ENCODE peak calls at places on chromosomes 2 and 18, in four cellular contexts. A is fibroblast of lung, Y is upper lobe of right lung, F is AG04450. E is an unnamed sample.

GRCh38 chr2:171334171-171334570 is 99.6 kb downstream of the METTL8 start:
- DNase-seq in A (no peak), Y (no peak), F (no peak), E (no peak)

GRCh38 chr18:59719533-59720325 is 22.5 kb upstream of the CCBE1 start:
- DNase-seq in A (peak; percentile 69), Y (no peak), F (peak; percentile 58), E (no peak)

GRCh38 chr2:119086327-119086726 is 72.2 kb downstream of the C1QL2 start:
- DNase-seq in A (no peak), Y (no peak), F (no peak), E (no peak)

GRCh38 chr2:127410871-127411396 is 7.3 kb upstream of the PROC start:
- DNase-seq in A (peak; percentile 37), Y (peak; percentile 55), F (no peak), E (peak; percentile 23)

GRCh38 chr2:133489641-133490411 is 78.4 kb downstream of the NCKAP5 start:
- DNase-seq in A (peak; percentile 47), Y (no peak), F (no peak), E (no peak)

GRCh38 chr18:21629089-21629832 is 17.1 kb downstream of the SNRPD1 start:
- DNase-seq in A (no peak), Y (no peak), F (no peak), E (no peak)

GRCh38 chr18:46372670-46373069 is 268.5 kb downstream of the HAUS1 start:
- DNase-seq in A (no peak), Y (no peak), F (no peak), E (no peak)

GRCh38 chr2:69026026-69026425 is 13.0 kb downstream of the ANTXR1 start:
- DNase-seq in A (peak; percentile 62), Y (no peak), F (no peak), E (no peak)

GRCh38 chr2:128311216-128311754 is 7.4 kb downstream of the HS6ST1 start:
- DNase-seq in A (no peak), Y (no peak), F (no peak), E (no peak)

GRCh38 chr2:120851116-120851773 is 115.6 kb downstream of the GLI2 start:
- DNase-seq in A (no peak), Y (peak; percentile 30), F (no peak), E (no peak)

GRCh38 chr18:57771183-57771582 is 31.9 kb downstream of the ATP8B1 start:
- DNase-seq in A (no peak), Y (no peak), F (no peak), E (no peak)

GRCh38 chr2:119431155-119431975 is at the start of gene TMEM37:
- DNase-seq in A (peak; percentile 76), Y (peak; percentile 88), F (no peak), E (peak; percentile 8)

GRCh38 chr2:204473224-204473623 is 72.1 kb upstream of the PARD3B start:
- DNase-seq in A (no peak), Y (no peak), F (no peak), E (no peak)

GRCh38 chr2:105179469-105180372 is 61.8 kb upstream of the GPR45 start:
- DNase-seq in A (peak; percentile 60), Y (no peak), F (peak; percentile 21), E (peak; percentile 29)

GRCh38 chr2:147628971-147629421 is 215.8 kb upstream of the ACVR2A start:
- DNase-seq in A (no peak), Y (no peak), F (no peak), E (no peak)

GRCh38 chr2:65661980-65662653 is 229.7 kb upstream of the SPRED2 start:
- DNase-seq in A (peak; percentile 31), Y (no peak), F (no peak), E (no peak)

GRCh38 chr2:64943387-64944150 is 45.6 kb upstream of the SLC1A4 start:
- DNase-seq in A (peak; percentile 64), Y (peak; percentile 64), F (no peak), E (peak; percentile 70)

GRCh38 chr18:23721711-23722479 is 32.6 kb downstream of the LAMA3 start:
- DNase-seq in A (no peak), Y (no peak), F (peak; percentile 15), E (no peak)

GRCh38 chr2:142582317-142582716 is 295.1 kb upstream of the KYNU start:
- DNase-seq in A (no peak), Y (no peak), F (no peak), E (no peak)